ENCODE peak calls at places on chromosomes 11 and 22, in seven cellular contexts. O is gastrocnemius medialis, N is HCT116, C is sigmoid colon, R is HepG2, X is H1, K is testis. D is an unnamed sample.

GRCh38 chr11:96112192-96113099 is 188.5 kb upstream of the MTMR2 start:
- DNase-seq in C (no peak), R (no peak), K (no peak), X (no peak), O (no peak), N (no peak), D (no peak)

GRCh38 chr22:29584975-29585374 is 4.1 kb upstream of the NIPSNAP1 start:
- DNase-seq in R (peak), K (no peak), X (no peak), C (no peak), N (no peak), O (no peak), D (no peak)

GRCh38 chr11:109865558-109866186 is 227.5 kb upstream of the ZC3H12C start:
- DNase-seq in N (no peak), K (peak), R (no peak), X (no peak), O (no peak), C (no peak), D (no peak)

GRCh38 chr11:120532511-120533196 is 21.1 kb downstream of the GRIK4 start:
- DNase-seq in K (peak), R (peak), O (no peak), C (no peak), N (no peak), X (no peak), D (no peak)

GRCh38 chr11:62122076-62122475 is 1.7 kb upstream of the INCENP start:
- DNase-seq in X (no peak), O (no peak), N (peak), R (peak), C (no peak), K (no peak), D (no peak)

GRCh38 chr22:27531782-27532530 is 269.6 kb downstream of the MN1 start:
- DNase-seq in C (no peak), X (no peak), K (peak), O (no peak), R (no peak), N (no peak), D (no peak)

GRCh38 chr11:62217191-62217748 is 8.8 kb downstream of the SCGB2A1 start:
- DNase-seq in O (no peak), C (no peak), X (no peak), N (no peak), R (peak), K (no peak), D (no peak)

GRCh38 chr22:29617922-29618629 is 14.6 kb downstream of the NF2 start:
- DNase-seq in K (no peak), C (no peak), R (no peak), O (no peak), N (peak), X (no peak), D (no peak)

GRCh38 chr11:75667268-75667830 is 1.5 kb downstream of the MAP6 start:
- DNase-seq in C (no peak), X (no peak), R (no peak), K (peak), O (no peak), N (no peak), D (peak)

GRCh38 chr11:65870706-65871681 is 1.6 kb downstream of the EFEMP2 start:
- DNase-seq in K (no peak), R (no peak), O (no peak), C (peak), X (no peak), N (no peak), D (no peak)

GRCh38 chr11:61972796-61973602 is 5.6 kb upstream of the FTH1 start:
- DNase-seq in K (no peak), O (no peak), X (no peak), R (peak), C (no peak), N (no peak), D (no peak)

GRCh38 chr11:65787649-65788622 is 1.1 kb downstream of the OVOL1 start:
- DNase-seq in K (peak), C (no peak), R (no peak), N (no peak), X (peak), O (no peak), D (peak)

GRCh38 chr22:41946360-41947180 is at the start of gene CENPM:
- DNase-seq in X (peak), O (peak), R (peak), N (peak), K (peak), C (peak), D (peak)
- H3K27ac ChIP-seq in X (peak), O (peak), R (peak), N (peak), K (peak), C (peak), D (peak)

GRCh38 chr22:46296257-46297150 is at the start of gene GTSE1:
- DNase-seq in N (peak), R (peak), C (peak), K (peak), X (peak), O (peak), D (peak)
- TF ChIP-seq POLR2A in N (peak), R (peak), C (peak), K (no peak), X (no peak), O (peak), D (no peak)

GRCh38 chr22:23261900-23262450 is 81.7 kb downstream of the BCR start:
- DNase-seq in N (no peak), C (no peak), R (no peak), K (no peak), X (no peak), O (no peak), D (no peak)

GRCh38 chr22:23260645-23261581 is 80.6 kb downstream of the BCR start:
- DNase-seq in O (no peak), K (no peak), X (no peak), R (no peak), N (no peak), C (no peak), D (no peak)

GRCh38 chr22:23257889-23258825 is 77.8 kb downstream of the BCR start:
- DNase-seq in K (no peak), R (no peak), X (no peak), C (no peak), N (no peak), O (no peak), D (no peak)

GRCh38 chr22:23258826-23259170 is 78.5 kb downstream of the BCR start:
- DNase-seq in O (no peak), R (no peak), K (no peak), X (no peak), C (no peak), N (no peak), D (no peak)

DNA sequence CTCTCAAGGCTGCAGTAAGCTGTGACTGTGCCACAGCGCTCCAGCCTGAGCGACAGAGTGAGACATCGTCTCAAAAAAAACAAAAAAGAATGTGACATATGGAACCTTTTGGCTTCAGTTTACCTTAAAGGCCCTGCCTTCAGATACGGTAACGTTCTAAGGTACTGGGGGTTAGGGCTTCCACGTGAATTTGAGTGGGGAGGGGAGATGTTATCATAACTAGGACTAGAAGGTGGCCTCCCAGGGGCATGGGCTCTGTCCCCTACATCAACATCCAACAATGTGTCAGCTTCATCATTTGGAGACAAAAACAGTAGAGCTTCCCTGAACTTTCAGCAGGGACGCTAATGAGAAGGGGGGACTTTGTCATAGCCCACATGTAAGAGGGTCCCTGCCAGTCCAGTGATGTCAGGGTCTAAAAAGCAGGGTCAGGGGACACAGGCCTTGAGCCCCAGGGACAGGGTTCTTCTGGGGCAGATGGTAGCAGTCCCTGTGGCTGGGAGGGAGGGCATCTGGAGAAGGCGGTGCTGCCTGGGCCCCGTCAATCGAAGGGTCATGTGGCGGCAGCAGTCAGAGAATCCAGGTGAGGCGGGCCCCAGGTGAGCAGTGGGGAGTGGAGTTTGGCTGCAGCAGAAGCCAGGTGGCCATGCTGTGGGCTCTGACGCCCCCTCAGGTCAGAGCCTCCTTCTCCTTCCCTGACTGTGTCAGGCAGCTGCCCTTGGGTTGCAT is 79.8 kb downstream of the BCR start:
- DNase-seq in N (no peak), K (no peak), C (no peak), X (no peak), R (no peak), O (no peak), D (no peak)
- H3K4me3 ChIP-seq in N (no peak), K (no peak), C (no peak), X (no peak), R (no peak), O (no peak), D (no peak)

GRCh38 chr11:32288276-32288675 is 147.1 kb downstream of the WT1 start:
- DNase-seq in O (no peak), N (no peak), C (no peak), R (no peak), X (no peak), K (no peak), D (no peak)

GRCh38 chr11:32290783-32291182 is 144.6 kb downstream of the WT1 start:
- DNase-seq in K (no peak), O (no peak), R (peak), X (no peak), N (no peak), C (no peak), D (no peak)

GRCh38 chr11:32289701-32290100 is 145.6 kb downstream of the WT1 start:
- DNase-seq in R (no peak), N (no peak), O (no peak), C (no peak), X (no peak), K (no peak), D (no peak)
- H3K27ac ChIP-seq in R (no peak), N (no peak), O (no peak), C (no peak), X (no peak), K (no peak), D (no peak)

GRCh38 chr22:31492151-31492550 is 2.5 kb upstream of the EIF4ENIF1 start:
- DNase-seq in N (no peak), K (no peak), C (no peak), O (no peak), R (no peak), X (no peak), D (no peak)

GRCh38 chr22:31495343-31495742 is 993 bp upstream of the SFI1 start:
- DNase-seq in R (no peak), N (no peak), C (no peak), X (no peak), K (no peak), O (no peak), D (no peak)

GRCh38 chr22:31497148-31497938 is 1.0 kb downstream of the SFI1 start:
- DNase-seq in N (no peak), X (no peak), R (no peak), O (no peak), K (no peak), C (no peak), D (no peak)

GRCh38 chr22:31496735-31497146 is 405 bp downstream of the SFI1 start:
- DNase-seq in R (no peak), N (no peak), C (peak), O (no peak), X (no peak), K (peak), D (no peak)

GRCh38 chr22:31496007-31496734 is at the start of gene SFI1:
- DNase-seq in N (peak), X (peak), C (peak), R (peak), O (peak), K (peak), D (peak)
- TF ChIP-seq POLR2A in N (peak), X (no peak), C (no peak), R (peak), O (peak), K (no peak), D (no peak)

DNA sequence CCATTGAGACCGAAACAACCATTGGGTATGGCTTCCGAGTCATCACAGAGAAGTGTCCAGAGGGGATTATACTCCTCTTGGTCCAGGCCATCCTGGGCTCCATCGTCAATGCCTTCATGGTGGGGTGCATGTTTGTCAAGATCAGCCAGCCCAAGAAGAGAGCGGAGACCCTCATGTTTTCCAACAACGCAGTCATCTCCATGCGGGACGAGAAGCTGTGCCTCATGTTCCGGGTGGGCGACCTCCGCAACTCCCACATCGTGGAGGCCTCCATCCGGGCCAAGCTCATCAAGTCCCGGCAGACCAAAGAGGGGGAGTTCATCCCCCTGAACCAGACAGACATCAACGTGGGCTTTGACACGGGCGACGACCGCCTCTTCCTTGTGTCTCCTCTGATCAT is 20.5 kb downstream of the KCNJ5 start:
- DNase-seq in C (no peak), K (no peak), R (no peak), O (no peak), N (no peak), X (no peak), D (no peak)
- H3K4me3 ChIP-seq in C (no peak), K (no peak), R (no peak), O (no peak), N (no peak), X (no peak), D (no peak)

GRCh38 chr11:86932942-86933875 is 22.0 kb downstream of the FZD4 start:
- DNase-seq in K (no peak), N (no peak), O (no peak), C (no peak), R (no peak), X (no peak), D (no peak)
- H3K27ac ChIP-seq in K (peak), N (no peak), O (no peak), C (peak), R (no peak), X (no peak), D (peak)

D was measured in stomach.